ENCODE peak calls at places on chromosome 15, in five cellular contexts. N is left lung, X is SJSA1, H is left ventricle myocardium inferior, G is HCT116. F is an unnamed sample.

GRCh38 chr15:38069506-38069905 is 135.1 kb downstream of the TMCO5A start:
- DNase-seq in H (no peak), N (no peak), G (no peak), X (peak; percentile 53), F (no peak)

GRCh38 chr15:63244399-63244798 is 33.0 kb upstream of the APH1B start:
- DNase-seq in N (no peak), G (no peak), X (no peak), H (no peak), F (no peak)

GRCh38 chr15:75050283-75050682 is 26.9 kb downstream of the PPCDC start:
- DNase-seq in X (no peak), G (no peak), N (no peak), H (no peak), F (no peak)

GRCh38 chr15:47505712-47506542 is 211.4 kb upstream of the SEMA6D start:
- DNase-seq in X (no peak), N (no peak), H (no peak), G (no peak), F (no peak)

GRCh38 chr15:68278345-68279217 is 1.0 kb downstream of the FEM1B start:
- DNase-seq in H (no peak), G (no peak), N (no peak), X (no peak), F (no peak)

GRCh38 chr15:99122831-99123705 is 18.2 kb downstream of the SYNM start:
- DNase-seq in G (no peak), X (peak; percentile 31), H (no peak), N (no peak), F (no peak)

GRCh38 chr15:65101418-65101890 is 13.5 kb downstream of the UBAP1L start:
- DNase-seq in N (no peak), H (peak; percentile 58), X (peak; percentile 69), G (peak; percentile 22), F (no peak)

GRCh38 chr15:62071711-62072308 is 5.0 kb downstream of the C2CD4A start:
- DNase-seq in N (no peak), G (no peak), X (peak; percentile 32), H (no peak), F (no peak)

GRCh38 chr15:89459271-89460038 is 36.9 kb downstream of the RHCG start:
- DNase-seq in X (no peak), N (no peak), G (no peak), H (no peak), F (no peak)

GRCh38 chr15:99976811-99977271 is 243.6 kb upstream of the LYSMD4 start:
- DNase-seq in N (no peak), G (no peak), H (no peak), X (no peak), F (no peak)

GRCh38 chr15:25933456-25934158 is 70.5 kb upstream of the ATP10A start:
- DNase-seq in N (peak; percentile 82), H (peak; percentile 69), X (peak; percentile 81), G (no peak), F (no peak)

GRCh38 chr15:50148362-50148963 is 29.4 kb upstream of the ATP8B4 start:
- DNase-seq in H (no peak), X (peak; percentile 26), G (peak; percentile 81), N (no peak), F (no peak)

GRCh38 chr15:74954515-74954914 is 2.1 kb downstream of the RPP25 start:
- DNase-seq in N (no peak), X (no peak), G (no peak), H (peak; percentile 37), F (no peak)

GRCh38 chr15:32983679-32984078 is 210.8 kb downstream of the FMN1 start:
- DNase-seq in X (no peak), H (no peak), N (no peak), G (no peak), F (no peak)

GRCh38 chr15:31752905-31753304 is 277.4 kb upstream of the CHRNA7 start:
- DNase-seq in N (no peak), X (no peak), G (no peak), H (no peak), F (no peak)

GRCh38 chr15:90126457-90127435 is 24.5 kb upstream of the IDH2 start:
- DNase-seq in H (peak; percentile 78), X (no peak), G (no peak), N (no peak), F (no peak)

DNA sequence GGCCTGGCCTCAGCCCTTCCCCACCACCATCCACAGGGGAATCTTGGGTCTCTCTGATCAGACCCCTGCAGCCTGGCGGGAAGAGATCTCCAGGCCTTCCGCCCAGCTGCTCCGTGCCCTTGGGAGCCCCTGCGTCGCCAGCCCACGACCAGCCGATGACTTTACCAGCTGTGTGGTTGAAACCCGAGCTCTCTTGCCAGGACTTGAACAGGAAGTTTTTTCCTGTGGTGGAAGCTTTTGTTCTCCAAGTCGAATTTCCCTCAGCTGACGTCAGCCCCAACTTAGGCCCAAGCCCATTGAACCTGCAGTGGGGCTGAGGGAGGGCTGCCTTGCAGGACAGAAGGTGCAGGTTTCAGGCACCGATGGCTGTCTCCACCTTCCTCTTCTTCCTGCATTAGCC is 51.7 kb upstream of the SMAD3 start:
- DNase-seq in N (no peak), G (no peak), H (peak; percentile 50), X (peak; percentile 72), F (peak; percentile 82)
- H3K27ac ChIP-seq in N (no peak overlapping the region), G (no peak overlapping the region), H (peak overlapping the region; percentile 67), X (peak overlapping the region; percentile 59), F (no peak overlapping the region)

DNA sequence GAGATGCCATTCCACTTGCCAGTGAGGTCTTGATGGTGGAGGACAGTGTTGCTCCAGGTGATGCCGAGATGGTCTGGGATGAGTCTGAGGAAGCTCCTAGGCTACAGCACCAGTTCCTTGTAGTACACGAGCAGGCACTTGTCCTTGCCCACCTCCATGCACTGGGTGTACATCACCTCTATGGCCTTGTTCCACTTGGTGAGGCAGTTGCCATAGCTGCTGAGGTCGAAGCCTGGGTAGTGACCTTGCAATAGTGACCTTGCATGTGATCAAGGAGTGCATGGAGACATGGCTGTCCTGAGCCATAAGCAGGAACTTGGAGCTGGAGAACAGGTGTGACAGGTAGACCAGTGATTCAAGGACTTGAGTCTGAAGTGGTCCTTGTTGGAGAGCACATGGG is 47.6 kb downstream of the CDIN1 start:
- DNase-seq in X (no peak), G (no peak), N (no peak), H (no peak), F (no peak)
- H3K4me3 ChIP-seq in X (no peak overlapping the region), G (no peak overlapping the region), N (no peak overlapping the region), H (no peak overlapping the region), F (no peak overlapping the region)

DNA sequence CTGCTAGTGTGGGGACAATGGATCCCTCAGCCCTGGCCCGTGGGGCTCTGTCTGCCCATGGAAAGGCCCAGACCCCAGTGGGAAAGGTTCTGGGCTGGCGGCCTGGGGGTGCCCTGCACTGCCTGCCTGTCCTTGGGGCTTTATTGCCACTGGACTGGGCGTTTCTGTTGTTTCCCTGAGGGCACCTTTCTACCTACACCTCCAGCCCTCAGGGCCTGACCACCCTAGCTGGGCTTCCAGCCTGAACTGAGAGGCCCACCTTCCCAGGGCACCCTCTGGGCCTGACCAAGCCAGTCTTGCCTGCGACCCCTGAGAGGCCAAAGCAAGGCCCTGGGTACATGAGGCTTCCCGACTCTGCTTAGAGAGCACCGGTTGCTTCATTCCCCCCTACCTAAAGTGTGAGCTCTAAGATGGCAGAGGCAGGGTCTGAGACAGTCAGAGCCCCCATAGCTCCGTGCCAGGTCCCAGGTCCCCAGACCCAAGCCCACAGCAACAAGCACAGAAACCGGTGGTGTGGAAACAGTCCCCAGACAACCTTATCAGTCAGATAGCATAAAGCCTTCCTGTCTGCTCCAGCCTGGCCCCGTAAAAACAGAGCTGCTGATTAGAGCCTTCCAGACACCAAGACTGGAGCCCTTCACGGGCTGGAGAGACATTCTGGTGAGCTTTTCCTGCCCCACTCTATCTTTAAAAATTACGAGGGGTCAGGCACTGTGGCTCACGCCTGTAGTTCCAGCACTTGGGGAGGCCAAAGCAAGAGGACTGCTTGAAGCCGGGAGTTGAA is 102.8 kb downstream of the CHSY1 start:
- DNase-seq in N (peak; percentile 37), H (no peak), G (no peak), X (no peak), F (no peak)
- H3K27ac ChIP-seq in N (no peak overlapping the region), H (peak overlapping the region; percentile 15), G (no peak overlapping the region), X (no peak overlapping the region), F (no peak overlapping the region)

DNA sequence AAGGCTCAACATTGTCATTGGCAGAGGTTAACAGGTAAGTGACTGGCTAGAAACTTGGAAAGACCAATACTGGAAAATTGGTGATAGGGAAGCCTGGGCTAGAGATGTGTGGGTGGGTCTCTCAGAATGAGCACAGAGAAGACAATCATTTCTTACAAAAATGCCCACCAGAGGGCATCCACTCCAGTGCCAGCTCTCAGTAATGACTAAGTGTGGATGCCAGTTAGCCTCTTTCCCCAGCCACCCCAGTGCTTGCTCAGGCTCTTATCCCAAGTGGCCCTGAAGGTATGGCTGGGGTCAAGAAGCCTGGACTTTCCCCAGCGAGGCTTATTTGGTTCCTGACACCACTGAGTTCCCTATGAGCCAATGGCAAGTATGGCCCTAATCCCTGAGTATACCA is 115.9 kb upstream of the ST8SIA2 start:
- DNase-seq in N (no peak), X (peak; percentile 21), H (no peak), G (peak; percentile 12), F (no peak)
- H3K4me3 ChIP-seq in N (no peak overlapping the region), X (no peak overlapping the region), H (no peak overlapping the region), G (no peak overlapping the region), F (no peak overlapping the region)

GRCh38 chr15:40103124-40103858 is 5.4 kb downstream of the BMF start:
- DNase-seq in G (no peak), N (peak; percentile 92), X (peak; percentile 79), H (peak; percentile 83), F (peak; percentile 95)

GRCh38 chr15:40097968-40098476 is 10.7 kb downstream of the BMF start:
- DNase-seq in N (no peak), X (peak; percentile 56), G (no peak), H (peak; percentile 65), F (no peak)

GRCh38 chr15:40098489-40099261 is 10.0 kb downstream of the BMF start:
- DNase-seq in G (no peak), N (no peak), H (peak; percentile 52), X (peak; percentile 96), F (peak; percentile 86)

GRCh38 chr15:40100947-40101905 is 7.5 kb downstream of the BMF start:
- DNase-seq in X (peak; percentile 27), G (no peak), H (no peak), N (no peak), F (peak; percentile 75)

DNA sequence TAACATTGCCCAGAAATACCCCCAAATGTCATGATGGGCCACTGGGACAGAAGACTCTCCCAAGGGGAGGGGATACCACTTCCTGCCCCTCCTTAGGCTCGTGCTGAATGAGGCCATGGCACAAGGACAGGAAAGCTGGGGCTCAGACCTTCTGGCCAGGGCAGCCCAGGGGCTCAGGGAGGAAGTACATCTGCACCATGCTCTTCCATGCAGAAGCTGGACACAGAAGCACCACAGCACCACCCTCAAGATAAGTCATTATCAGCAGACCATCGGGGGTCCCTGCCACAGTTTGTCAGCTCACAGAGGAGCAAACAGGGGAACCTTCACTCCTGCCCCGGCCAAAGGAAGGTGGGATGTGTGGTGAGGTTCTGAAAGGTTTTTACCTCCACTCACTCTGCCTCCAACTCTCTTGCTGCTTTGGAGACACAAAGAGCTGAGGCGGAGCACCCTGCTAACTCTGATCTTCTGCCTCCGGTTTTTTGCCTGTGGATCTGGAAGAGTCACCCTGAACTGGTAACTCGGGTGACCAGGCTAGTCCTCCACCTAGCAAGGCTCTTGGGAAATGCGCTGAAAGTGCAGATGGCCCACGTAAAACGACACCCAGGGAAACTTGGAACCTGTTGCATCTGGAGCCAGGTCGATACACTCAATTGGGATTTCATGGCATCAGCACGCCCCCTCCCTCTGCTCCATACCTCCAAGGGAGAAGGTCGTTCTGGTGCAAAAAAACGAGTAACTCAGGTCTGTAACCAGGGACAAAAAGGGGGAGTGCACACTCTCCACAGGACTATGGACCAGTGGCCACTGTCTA is 8.3 kb downstream of the BMF start:
- DNase-seq in N (no peak), H (no peak), X (peak; percentile 72), G (no peak), F (no peak)
- H3K27ac ChIP-seq in N (peak overlapping the region; percentile 91), H (peak overlapping the region; percentile 91), X (peak overlapping the region; percentile 84), G (no peak overlapping the region), F (peak overlapping the region; percentile 96)

GRCh38 chr15:59437473-59437776 is 561 bp upstream of the FAM81A start:
- DNase-seq in G (no peak), H (no peak), N (no peak), X (no peak), F (no peak)
- H3K4me3 ChIP-seq in G (peak overlapping the region; percentile 46), H (peak overlapping the region; percentile 76), N (peak overlapping the region; percentile 8), X (peak overlapping the region; percentile 44), F (peak overlapping the region; percentile 41)

F was measured in vagina.